ENCODE peak calls at places on chromosomes 16 and 17, in four cellular contexts. One of them, this sample, is unnamed.

GRCh38 chr17:76478730-76479514 is 11.5 kb downstream of the AANAT start:
- DNase-seq in K562: no peak
- DNase-seq in H1: no peak
- DNase-seq in GM12878: no peak
- DNase-seq in this sample: no peak

GRCh38 chr17:68346448-68346847 is 55.2 kb downstream of the ARSG start:
- DNase-seq in K562: no peak
- DNase-seq in H1: no peak
- DNase-seq in GM12878: peak
- DNase-seq in this sample: no peak

GRCh38 chr16:58265480-58266052 is 29.3 kb downstream of the PRSS54 start:
- DNase-seq in K562: peak
- DNase-seq in H1: no peak
- DNase-seq in GM12878: no peak
- DNase-seq in this sample: no peak

GRCh38 chr17:41580651-41581365 is 5.9 kb downstream of the KRT14 start:
- DNase-seq in K562: no peak
- DNase-seq in H1: no peak
- DNase-seq in GM12878: no peak
- DNase-seq in this sample: no peak

GRCh38 chr16:88379694-88380040 is 3.1 kb upstream of the ZNF469 start:
- DNase-seq in K562: no peak
- DNase-seq in H1: no peak
- DNase-seq in GM12878: no peak
- DNase-seq in this sample: no peak

GRCh38 chr16:87850009-87851006 is 19.0 kb downstream of the SLC7A5 start:
- DNase-seq in K562: peak
- DNase-seq in H1: peak
- DNase-seq in GM12878: no peak
- DNase-seq in this sample: peak

GRCh38 chr17:40598928-40599627 is 33.8 kb upstream of the CCR7 start:
- DNase-seq in K562: no peak
- DNase-seq in H1: no peak
- DNase-seq in GM12878: peak
- DNase-seq in this sample: no peak

GRCh38 chr17:12985431-12986285 is 32.2 kb downstream of the ELAC2 start:
- DNase-seq in K562: no peak
- DNase-seq in H1: no peak
- DNase-seq in GM12878: no peak
- DNase-seq in this sample: no peak

GRCh38 chr17:39619786-39620101 is 7.0 kb upstream of the PPP1R1B start:
- DNase-seq in K562: no peak
- DNase-seq in H1: no peak
- DNase-seq in GM12878: no peak
- DNase-seq in this sample: peak

GRCh38 chr17:512926-513325 is 160.3 kb upstream of the RPH3AL start:
- DNase-seq in K562: no peak
- DNase-seq in H1: no peak
- DNase-seq in GM12878: no peak
- DNase-seq in this sample: no peak

GRCh38 chr16:15879255-15879804 is 9.1 kb downstream of the CEP20 start:
- DNase-seq in K562: peak
- DNase-seq in H1: no peak
- DNase-seq in GM12878: no peak
- DNase-seq in this sample: peak

GRCh38 chr17:7130626-7131467 is 16.2 kb upstream of the ASGR2 start:
- DNase-seq in K562: no peak
- DNase-seq in H1: no peak
- DNase-seq in GM12878: no peak
- DNase-seq in this sample: no peak

GRCh38 chr16:5427571-5427970 is 330.0 kb upstream of the EEF2KMT start:
- DNase-seq in K562: no peak
- DNase-seq in H1: no peak
- DNase-seq in GM12878: no peak
- DNase-seq in this sample: no peak

GRCh38 chr16:87954826-87955225 is 3.6 kb downstream of the BANP start:
- DNase-seq in K562: no peak
- DNase-seq in H1: no peak
- DNase-seq in GM12878: no peak
- DNase-seq in this sample: no peak

GRCh38 chr16:27722892-27723450 is 173.0 kb downstream of the KATNIP start:
- DNase-seq in K562: no peak
- DNase-seq in H1: no peak
- DNase-seq in GM12878: no peak
- DNase-seq in this sample: no peak

GRCh38 chr17:75695141-75695829 is 26.0 kb upstream of the ITGB4 start:
- DNase-seq in K562: no peak
- DNase-seq in H1: no peak
- DNase-seq in GM12878: no peak
- DNase-seq in this sample: no peak

GRCh38 chr17:47803201-47803600 is 18.4 kb downstream of the OSBPL7 start:
- DNase-seq in K562: no peak
- DNase-seq in H1: no peak
- DNase-seq in GM12878: no peak
- DNase-seq in this sample: no peak

GRCh38 chr17:348692-349425 is 3.7 kb downstream of the RPH3AL start:
- DNase-seq in K562: no peak
- DNase-seq in H1: no peak
- DNase-seq in GM12878: no peak
- DNase-seq in this sample: peak

GRCh38 chr17:40348562-40349476 is 15.7 kb downstream of the GJD3 start:
- DNase-seq in K562: no peak
- DNase-seq in H1: no peak
- DNase-seq in GM12878: no peak
- DNase-seq in this sample: no peak

GRCh38 chr16:2585651-2586081 is 47.8 kb downstream of the PDPK1 start:
- DNase-seq in K562: no peak
- DNase-seq in H1: no peak
- DNase-seq in GM12878: no peak
- DNase-seq in this sample: no peak
- TF ChIP-seq BRCA1 in K562: no peak
- TF ChIP-seq BRCA1 in H1: no peak
- TF ChIP-seq BRCA1 in GM12878: no peak
- TF ChIP-seq BRCA1 in this sample: no peak

GRCh38 chr17:15945493-15946209 is 721 bp downstream of the ADORA2B start:
- DNase-seq in K562: peak
- DNase-seq in H1: peak
- DNase-seq in GM12878: no peak
- DNase-seq in this sample: no peak

GRCh38 chr17:15943971-15944719 is 785 bp upstream of the ADORA2B start:
- DNase-seq in K562: no peak
- DNase-seq in H1: peak
- DNase-seq in GM12878: no peak
- DNase-seq in this sample: no peak

GRCh38 chr17:15941781-15942180 is 3.1 kb upstream of the ADORA2B start:
- DNase-seq in K562: no peak
- DNase-seq in H1: no peak
- DNase-seq in GM12878: no peak
- DNase-seq in this sample: no peak

GRCh38 chr17:15944720-15945492 is at the start of gene ADORA2B:
- DNase-seq in K562: peak
- DNase-seq in H1: peak
- DNase-seq in GM12878: no peak
- DNase-seq in this sample: peak

DNA sequence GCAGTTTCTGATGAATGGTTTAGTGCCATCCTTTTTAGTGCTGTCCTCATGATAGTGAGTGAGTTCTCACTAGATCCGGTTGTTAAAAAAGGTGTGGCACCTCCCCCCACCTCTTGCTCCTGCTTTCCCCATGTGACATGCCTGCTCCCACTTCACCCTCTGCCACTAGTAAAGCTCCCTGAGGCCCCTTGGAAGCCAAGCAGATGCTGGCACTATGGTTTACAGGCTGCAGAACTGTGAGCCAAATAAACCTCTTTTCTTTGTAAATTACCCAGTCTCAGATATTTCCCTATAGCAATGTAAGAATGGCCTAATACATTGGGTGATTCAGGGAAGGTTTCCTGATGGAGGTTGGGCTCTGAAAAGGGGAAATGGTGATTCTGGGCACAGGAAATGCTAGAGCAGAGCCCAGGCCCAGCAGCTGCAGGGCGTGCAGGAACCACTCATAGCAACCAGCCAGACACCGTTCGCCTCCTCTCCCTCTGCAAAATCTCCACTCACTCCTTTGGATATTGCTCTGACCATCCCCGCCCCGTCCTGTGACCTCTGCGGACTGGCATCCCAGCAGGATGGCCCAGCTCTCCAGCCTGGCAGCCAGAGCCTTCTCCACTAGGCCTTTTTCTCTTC is 2.6 kb upstream of the ADORA2B start:
- DNase-seq in K562: no peak
- DNase-seq in H1: no peak
- DNase-seq in GM12878: no peak
- DNase-seq in this sample: no peak
- TF ChIP-seq BRCA1 in K562: no peak
- TF ChIP-seq BRCA1 in H1: no peak
- TF ChIP-seq BRCA1 in GM12878: no peak
- TF ChIP-seq BRCA1 in this sample: no peak

GRCh38 chr16:83946781-83947566 is 6.1 kb upstream of the OSGIN1 start:
- DNase-seq in K562: no peak
- DNase-seq in H1: no peak
- DNase-seq in GM12878: no peak
- DNase-seq in this sample: peak
- TF ChIP-seq BRCA1 in K562: no peak
- TF ChIP-seq BRCA1 in H1: no peak
- TF ChIP-seq BRCA1 in GM12878: no peak
- TF ChIP-seq BRCA1 in this sample: no peak

DNA sequence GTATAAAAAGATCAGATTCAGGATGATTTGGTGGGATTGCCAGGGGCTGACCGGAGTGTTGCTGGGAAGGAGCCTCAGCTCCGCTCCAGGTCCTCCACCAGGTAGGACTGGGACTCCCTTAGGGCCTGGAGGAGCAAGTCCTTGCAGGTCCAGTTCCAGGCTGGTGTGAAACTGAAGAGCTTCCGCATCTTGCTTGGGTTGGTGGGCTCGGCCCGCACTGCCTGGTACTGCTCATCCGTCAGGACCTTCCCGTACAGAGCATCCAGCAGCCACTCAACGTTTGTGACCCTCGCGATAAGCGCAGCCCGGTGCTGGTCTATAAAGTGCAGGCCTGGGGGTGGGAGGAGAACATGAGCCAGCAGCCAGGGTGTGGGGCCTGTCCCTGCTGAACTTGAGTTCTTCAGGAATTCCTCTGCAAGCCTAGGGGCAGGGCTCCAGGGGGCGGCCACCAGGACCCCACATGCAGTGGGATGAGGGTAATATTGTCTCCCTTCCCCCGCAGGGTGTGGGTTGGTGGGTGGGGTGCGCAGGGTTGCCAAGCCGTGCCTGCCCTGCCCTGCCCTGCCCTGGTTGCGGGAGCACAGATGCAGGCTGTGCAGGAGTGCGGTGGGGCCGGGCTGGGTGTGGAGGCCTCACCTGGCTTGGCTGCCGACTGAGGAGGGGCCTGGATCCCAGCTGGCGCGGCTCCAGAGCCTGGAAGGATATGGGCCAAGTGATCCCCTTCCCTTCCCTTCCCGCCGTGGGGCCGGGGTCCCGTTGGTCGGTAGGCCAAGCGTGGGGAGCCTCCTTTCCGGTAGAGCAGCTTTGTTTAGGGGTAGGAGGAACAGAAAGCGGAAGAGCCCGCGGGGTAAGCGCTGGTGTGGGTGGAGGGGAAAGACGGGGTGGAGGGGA is 804 bp downstream of the PYCARD start:
- DNase-seq in K562: peak
- DNase-seq in H1: peak
- DNase-seq in GM12878: no peak
- DNase-seq in this sample: no peak
- TF ChIP-seq BRCA1 in K562: no peak
- TF ChIP-seq BRCA1 in H1: peak
- TF ChIP-seq BRCA1 in GM12878: no peak
- TF ChIP-seq BRCA1 in this sample: no peak

GRCh38 chr17:38351412-38352222 is at the start of gene SOCS7:
- DNase-seq in K562: peak
- DNase-seq in H1: peak
- DNase-seq in GM12878: peak
- DNase-seq in this sample: peak
- TF ChIP-seq BRCA1 in K562: no peak
- TF ChIP-seq BRCA1 in H1: no peak
- TF ChIP-seq BRCA1 in GM12878: no peak
- TF ChIP-seq BRCA1 in this sample: peak

DNA sequence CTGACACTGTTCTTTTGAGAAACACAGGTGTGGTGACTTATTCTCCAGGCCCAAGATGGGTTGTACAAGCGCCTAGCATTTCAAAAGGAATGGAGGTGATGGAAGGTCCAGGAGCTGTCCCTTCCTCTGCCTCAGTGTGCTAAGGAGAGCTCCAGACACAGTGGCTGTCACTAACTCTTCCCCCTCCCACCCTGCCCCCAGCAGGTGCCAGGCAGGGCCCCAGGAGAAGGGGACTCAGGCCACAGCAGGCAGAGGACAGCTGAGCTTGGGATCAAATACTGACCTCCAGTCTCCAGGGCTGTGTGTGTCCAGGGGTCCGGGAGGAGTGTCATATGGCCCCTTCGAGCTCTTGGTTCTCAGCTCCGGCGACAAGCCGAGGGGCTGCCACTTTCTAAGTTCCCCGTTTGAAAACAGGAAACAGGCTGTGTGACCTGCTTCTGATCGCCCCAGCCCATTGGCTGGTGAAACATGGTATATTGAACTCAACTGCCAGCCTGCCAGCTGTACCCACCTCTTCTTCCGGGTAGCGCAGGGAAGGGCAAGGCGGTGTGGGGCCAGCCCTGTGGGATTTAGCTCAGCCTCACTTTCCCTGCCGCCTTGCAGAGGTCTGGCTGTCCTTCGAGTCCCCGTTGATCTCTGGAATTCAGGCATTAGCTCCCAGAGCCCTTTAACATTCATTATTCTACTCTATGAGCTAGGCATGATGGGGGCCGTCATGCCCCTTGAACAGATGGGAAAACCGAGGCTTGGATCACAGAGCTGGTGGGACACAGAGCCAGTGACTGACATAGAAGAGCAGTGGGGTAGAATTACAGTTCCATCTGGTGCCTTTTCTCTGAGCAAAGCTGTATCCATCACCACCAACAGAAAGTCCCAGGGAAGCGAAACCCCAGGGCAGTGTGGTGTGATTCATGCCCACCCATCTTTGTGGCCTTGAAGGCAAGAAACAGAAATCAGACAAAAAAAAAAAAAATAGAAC is at the start of gene SNX20:
- DNase-seq in K562: no peak
- DNase-seq in H1: no peak
- DNase-seq in GM12878: peak
- DNase-seq in this sample: no peak
- TF ChIP-seq BRCA1 in K562: no peak
- TF ChIP-seq BRCA1 in H1: no peak
- TF ChIP-seq BRCA1 in GM12878: no peak
- TF ChIP-seq BRCA1 in this sample: no peak